ENCODE peak calls at places on chromosomes 7 and 10, in five cellular contexts. F is uterus, E is spleen, D is A549, Z is heart left ventricle. X is an unnamed sample.
A peak's percentile ranks its signal among the peaks of the same experiment; 100 is the strongest.

GRCh38 chr10:63700209-63700934 is 179.2 kb downstream of the REEP3 start:
- DNase-seq in Z (no peak), D (peak; percentile 54), F (peak; percentile 72), E (no peak), X (no peak)

GRCh38 chr7:64880322-64881297 is 22.5 kb upstream of the ZNF273 start:
- DNase-seq in F (no peak), Z (peak; percentile 16), E (no peak), D (no peak), X (peak; percentile 13)

GRCh38 chr10:78571286-78571685 is 497.5 kb upstream of the ZMIZ1 start:
- DNase-seq in F (no peak), E (no peak), Z (no peak), D (no peak), X (no peak)

GRCh38 chr7:148883233-148884048 is 650 bp downstream of the EZH2 start:
- DNase-seq in E (peak; percentile 92), D (peak; percentile 28), Z (peak; percentile 46), F (peak; percentile 33), X (peak; percentile 92)

GRCh38 chr7:92834661-92835139 is 1.7 kb downstream of the CDK6 start:
- DNase-seq in D (peak; percentile 36), F (no peak), E (no peak), Z (peak; percentile 23), X (no peak)

GRCh38 chr10:121654021-121654545 is 55.8 kb upstream of the FGFR2 start:
- DNase-seq in F (no peak), E (no peak), D (no peak), Z (no peak), X (no peak)

GRCh38 chr10:92692697-92693533 is 3.2 kb downstream of the HHEX start:
- DNase-seq in E (no peak), F (no peak), Z (no peak), D (no peak), X (no peak)

GRCh38 chr10:117621795-117622420 is 79.4 kb downstream of the EMX2 start:
- DNase-seq in E (no peak), Z (no peak), F (no peak), D (no peak), X (no peak)

GRCh38 chr7:35286422-35286821 is 32.5 kb upstream of the TBX20 start:
- DNase-seq in F (no peak), Z (no peak), E (no peak), D (no peak), X (no peak)

GRCh38 chr7:30656611-30657010 is 25.6 kb downstream of the CRHR2 start:
- DNase-seq in E (peak; percentile 54), D (no peak), F (no peak), Z (no peak), X (peak; percentile 64)

GRCh38 chr7:45211066-45211465 is 53.5 kb downstream of the RAMP3 start:
- DNase-seq in F (peak; percentile 63), D (no peak), Z (peak; percentile 61), E (no peak), X (peak; percentile 60)

GRCh38 chr10:11776080-11776479 is 33.9 kb downstream of the ECHDC3 start:
- DNase-seq in Z (no peak), F (no peak), D (no peak), E (no peak), X (no peak)

GRCh38 chr10:47026301-47027107 is 115.3 kb downstream of the PTPN20 start:
- DNase-seq in F (no peak), E (peak; percentile 56), Z (peak; percentile 9), D (no peak), X (peak; percentile 81)

GRCh38 chr10:24958701-24959392 is 6.4 kb upstream of the PRTFDC1 start:
- DNase-seq in E (no peak), Z (no peak), F (peak; percentile 82), D (no peak), X (peak; percentile 27)

GRCh38 chr10:90051474-90051873 is 350.1 kb downstream of the KIF20B start:
- DNase-seq in Z (peak; percentile 23), F (no peak), E (peak; percentile 51), D (no peak), X (no peak)

GRCh38 chr7:25429731-25430130 is 201.4 kb upstream of the NPVF start:
- DNase-seq in Z (no peak), D (no peak), F (peak; percentile 68), E (no peak), X (no peak)

GRCh38 chr10:75428434-75429158 is 2.8 kb upstream of the LRMDA start:
- DNase-seq in F (peak; percentile 33), D (peak; percentile 78), Z (no peak), E (no peak), X (peak; percentile 66)

GRCh38 chr7:105600720-105601550 is 19.6 kb upstream of the EFCAB10 start:
- DNase-seq in F (no peak), D (no peak), E (no peak), Z (no peak), X (peak; percentile 37)

GRCh38 chr10:13701157-13701919 is 114.6 kb downstream of the PRPF18 start:
- DNase-seq in F (no peak), E (peak; percentile 56), Z (no peak), D (no peak), X (no peak)
- H3K4me3 ChIP-seq in F (no peak overlapping the region), E (no peak overlapping the region), Z (no peak overlapping the region), D (no peak overlapping the region), X (no peak overlapping the region)

DNA sequence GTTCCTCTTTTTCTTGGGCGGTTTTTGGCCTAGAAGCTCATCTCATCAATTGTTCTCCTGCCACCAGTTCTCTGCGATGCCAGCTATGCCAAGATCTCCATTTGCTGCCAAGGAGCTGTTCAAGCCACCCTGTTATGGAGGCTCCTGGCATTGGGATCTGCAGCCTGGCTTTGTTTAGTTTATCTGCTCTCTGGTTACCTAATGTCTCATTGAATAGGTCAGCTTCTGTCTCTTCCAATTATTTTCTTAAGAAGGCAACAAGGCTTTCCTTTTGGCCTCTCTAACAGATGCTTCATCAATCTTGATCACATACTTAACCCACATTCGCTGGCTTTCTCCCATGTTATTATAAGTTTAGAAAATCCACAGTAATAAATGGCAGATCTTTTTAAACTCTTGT is 20.6 kb upstream of the SDK1 start:
- DNase-seq in E (no peak), D (no peak), Z (no peak), F (no peak), X (no peak)
- TF ChIP-seq CTCF in E (no peak), D (no peak), Z (no peak), F (no peak), X (no peak)

GRCh38 chr7:115047968-115048720 is 126.2 kb downstream of the MDFIC start:
- DNase-seq in E (no peak), F (no peak), D (no peak), Z (no peak), X (no peak)
- TF ChIP-seq POLR2A in E (no peak), F (no peak), D (no peak), Z (no peak), X (no peak)

DNA sequence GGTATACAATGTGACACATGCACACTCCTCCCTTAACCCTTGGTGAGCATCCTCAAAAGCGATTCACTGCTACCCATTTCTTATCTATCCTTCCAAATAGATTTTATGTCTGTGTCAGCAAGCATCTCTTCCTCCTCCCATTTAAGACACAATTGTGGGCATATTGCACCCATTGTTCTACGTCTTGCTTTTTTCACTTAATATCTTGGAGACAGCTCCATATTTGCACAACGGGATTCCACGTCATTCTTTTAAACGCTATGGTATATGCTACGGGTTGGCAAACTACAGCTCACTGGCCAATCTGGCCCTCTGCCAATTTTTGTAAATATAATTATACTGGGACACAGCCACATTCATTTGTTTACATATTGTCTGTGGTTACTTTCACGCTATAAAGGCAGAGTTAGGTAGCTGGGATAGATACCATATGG is 88.6 kb downstream of the RNF216 start:
- DNase-seq in F (no peak), D (peak; percentile 80), Z (no peak), E (no peak), X (no peak)
- H3K4me3 ChIP-seq in F (peak overlapping the region; percentile 8), D (peak overlapping the region; percentile 35), Z (no peak overlapping the region), E (no peak overlapping the region), X (no peak overlapping the region)

GRCh38 chr10:70255329-70256299 is 22.4 kb upstream of the PPA1 start:
- DNase-seq in D (no peak), E (no peak), F (no peak), Z (no peak), X (no peak)
- TF ChIP-seq CTCF in D (no peak), E (no peak), F (no peak), Z (no peak), X (no peak)

DNA sequence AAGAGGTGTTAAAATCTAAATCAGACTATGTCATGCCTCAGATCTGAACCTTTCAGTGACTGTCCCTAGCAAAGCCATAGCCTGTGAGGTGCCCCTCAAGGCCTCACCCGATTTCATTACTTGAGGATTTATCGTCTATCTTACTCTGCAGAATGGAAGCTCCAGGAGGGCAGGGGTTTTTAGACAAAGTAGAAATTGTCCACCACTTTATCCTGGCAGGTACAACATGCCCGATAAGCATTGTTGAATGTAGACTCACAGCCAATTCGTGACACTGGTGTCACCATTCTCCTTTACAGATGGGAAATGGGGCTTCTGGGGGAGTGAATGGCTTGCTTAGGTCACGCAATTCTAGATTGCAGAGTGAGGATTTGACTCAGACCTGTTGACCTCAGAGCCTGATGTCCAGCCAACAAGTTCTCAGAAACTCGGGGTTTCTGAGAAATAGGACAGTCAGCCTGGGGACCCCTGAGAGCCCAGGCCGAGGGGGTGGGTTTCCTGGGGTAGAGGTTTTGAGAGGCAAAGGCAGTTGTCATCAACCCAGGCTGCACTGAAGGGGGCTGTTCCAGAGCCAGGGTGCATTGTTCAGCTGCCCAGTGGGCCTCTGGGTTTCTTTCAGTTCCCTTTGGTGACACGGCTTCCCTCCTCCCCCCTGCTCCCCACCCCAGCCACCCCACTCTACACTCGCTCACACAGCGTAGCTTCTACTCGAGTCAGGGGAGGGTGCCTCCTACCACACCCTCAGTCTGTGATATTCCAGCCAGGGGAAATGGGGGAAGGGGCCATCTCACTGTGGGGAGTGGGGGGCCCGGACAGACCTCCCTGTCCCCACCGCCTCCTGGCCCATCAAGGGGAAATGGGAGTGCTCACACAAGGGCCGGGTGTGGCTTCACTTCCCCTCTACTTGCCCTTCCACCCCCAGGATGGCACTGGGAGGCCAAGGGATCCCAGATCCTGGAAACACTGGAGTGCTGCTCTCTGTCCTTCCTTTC is 3.1 kb upstream of the IRF5 start:
- DNase-seq in F (no peak), D (no peak), E (no peak), Z (no peak), X (peak; percentile 84)
- TF ChIP-seq POLR2A in F (no peak), D (no peak), E (no peak), Z (no peak), X (no peak)

DNA sequence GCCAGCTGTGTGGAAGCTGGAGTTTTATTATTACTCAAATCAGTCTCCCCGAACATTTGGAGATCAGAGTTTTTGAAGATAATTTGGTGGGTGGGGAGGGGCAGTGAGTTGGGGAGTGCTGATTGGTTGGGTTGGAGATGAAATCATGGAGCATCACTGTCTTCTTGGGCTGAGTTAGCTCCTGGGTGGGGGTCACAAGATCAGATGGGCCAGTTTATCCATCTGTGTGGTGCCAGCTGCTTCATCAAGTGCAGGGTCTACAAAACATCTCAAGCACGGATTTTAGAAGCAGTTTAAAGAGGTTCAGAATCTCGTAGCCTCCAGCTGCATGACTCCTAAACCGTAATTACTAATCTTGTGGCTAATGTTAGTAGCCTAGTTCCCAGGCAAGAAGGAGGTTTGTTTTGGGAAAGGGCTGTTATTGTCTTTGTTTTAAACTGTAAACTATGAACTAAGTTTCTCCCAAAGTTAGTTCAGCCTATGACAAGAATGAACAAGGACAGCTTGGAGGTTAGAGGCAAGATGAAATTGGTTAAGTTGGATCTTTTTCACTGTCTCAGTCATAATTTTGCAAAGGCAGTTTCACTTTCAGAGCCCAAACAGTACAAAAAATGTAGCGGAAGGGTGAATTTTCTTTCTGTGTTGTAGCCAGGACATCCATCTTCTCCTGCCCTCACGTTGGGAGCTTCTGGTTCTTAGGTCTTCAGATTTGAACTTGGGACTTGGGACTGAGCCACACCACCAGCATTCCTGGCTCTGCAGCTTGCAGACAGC is 43.1 kb downstream of the KLF6 start:
- DNase-seq in Z (no peak), F (no peak), E (no peak), D (no peak), X (no peak)
- H3K4me3 ChIP-seq in Z (no peak overlapping the region), F (peak overlapping the region; percentile 14), E (no peak overlapping the region), D (no peak overlapping the region), X (no peak overlapping the region)

GRCh38 chr10:129949411-129950335 is 14.4 kb downstream of the EBF3 start:
- DNase-seq in D (no peak), E (peak; percentile 59), F (peak; percentile 19), Z (peak; percentile 88), X (peak; percentile 87)
- TF ChIP-seq CTCF in D (no peak), E (no peak), F (no peak), Z (no peak), X (no peak)